ENCODE peak calls at places on chromosomes 5 and 9, in nine cellular contexts. C is uterus, Q is heart left ventricle, S is A549, A is transverse colon, D is ovary, R is IMR-90, E is HepG2, T is HCT116. H is an unnamed sample.

GRCh38 chr5:98259595-98259994 is 513.9 kb upstream of the RGMB start:
- DNase-seq in S (no peak), Q (no peak), D (no peak), T (no peak), C (no peak), R (no peak), E (no peak), A (no peak), H (no peak)

GRCh38 chr9:78221425-78221824 is 14.4 kb upstream of the CEP78 start:
- DNase-seq in C (no peak), D (no peak), T (no peak), E (no peak), S (no peak), R (no peak), A (no peak), Q (no peak), H (no peak)

GRCh38 chr9:16337322-16338029 is 533.0 kb downstream of the BNC2 start:
- DNase-seq in A (no peak), E (no peak), T (peak; percentile 66), R (peak; percentile 97), Q (no peak), C (no peak), D (no peak), S (peak; percentile 94), H (no peak)

GRCh38 chr5:5315068-5315835 is 107.2 kb upstream of the ICE1 start:
- DNase-seq in A (no peak), Q (no peak), R (no peak), E (no peak), S (no peak), T (no peak), D (no peak), C (no peak), H (no peak)

GRCh38 chr5:142384014-142384413 is 59.2 kb upstream of the SPRY4 start:
- DNase-seq in R (no peak), S (no peak), T (no peak), A (peak; percentile 39), E (no peak), Q (no peak), C (no peak), D (no peak), H (no peak)

GRCh38 chr5:140298183-140298601 is 4.7 kb downstream of the PFDN1 start:
- DNase-seq in C (no peak), R (peak; percentile 88), E (peak; percentile 16), S (no peak), Q (no peak), A (no peak), D (no peak), T (no peak), H (no peak)

GRCh38 chr5:164048527-164048926 is 543.1 kb downstream of the MAT2B start:
- DNase-seq in C (no peak), D (no peak), R (peak; percentile 44), A (no peak), T (no peak), E (no peak), Q (no peak), S (no peak), H (no peak)

GRCh38 chr5:73120222-73121108 is at the start of gene TMEM171:
- DNase-seq in R (peak; percentile 37), Q (no peak), D (no peak), E (no peak), T (peak; percentile 16), C (peak; percentile 15), S (peak; percentile 36), A (peak; percentile 86), H (peak; percentile 51)

GRCh38 chr9:109455391-109455790 is 42.7 kb downstream of the PTPN3 start:
- DNase-seq in Q (no peak), D (no peak), T (no peak), C (no peak), R (no peak), E (no peak), S (no peak), A (no peak), H (no peak)

GRCh38 chr9:86734762-86735161 is 212.5 kb downstream of the GAS1 start:
- DNase-seq in C (no peak), T (no peak), D (no peak), R (peak; percentile 83), E (no peak), S (no peak), Q (no peak), A (no peak), H (no peak)

GRCh38 chr9:69204378-69204777 is 30.3 kb downstream of the TJP2 start:
- DNase-seq in T (no peak), C (no peak), A (no peak), E (no peak), R (no peak), D (no peak), Q (no peak), S (no peak), H (no peak)

GRCh38 chr9:69202556-69202955 is 28.5 kb downstream of the TJP2 start:
- DNase-seq in R (no peak), D (no peak), S (no peak), Q (no peak), E (no peak), A (no peak), C (no peak), T (no peak), H (no peak)

GRCh38 chr9:69198526-69199250 is 24.6 kb downstream of the TJP2 start:
- DNase-seq in R (peak; percentile 35), C (no peak), E (no peak), D (no peak), T (no peak), S (no peak), Q (no peak), A (no peak), H (no peak)

GRCh38 chr9:69197687-69198086 is 23.6 kb downstream of the TJP2 start:
- DNase-seq in Q (no peak), A (no peak), D (no peak), S (no peak), R (no peak), T (no peak), C (no peak), E (no peak), H (no peak)

DNA sequence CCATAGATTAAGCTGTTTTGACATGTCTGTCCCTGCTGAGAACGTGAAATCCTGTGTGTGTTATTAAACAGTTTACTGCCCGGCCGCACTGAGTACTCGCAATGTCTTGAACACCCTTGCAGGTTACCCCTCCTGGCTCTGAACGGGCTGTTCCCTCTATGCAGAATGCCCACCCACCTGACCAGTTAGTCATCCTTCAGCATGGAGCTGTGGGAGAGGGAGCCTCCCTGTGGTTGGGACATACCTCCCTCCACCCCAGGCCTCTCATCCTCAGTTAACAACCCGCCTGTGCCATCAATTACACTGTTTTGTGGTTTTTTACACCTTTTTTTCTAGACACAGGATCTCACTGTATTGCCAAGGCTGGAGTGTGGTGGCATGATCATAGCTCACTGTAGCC is 26.0 kb downstream of the TJP2 start:
- DNase-seq in C (no peak), R (peak; percentile 55), T (no peak), S (no peak), Q (no peak), E (no peak), D (no peak), A (no peak), H (no peak)
- TF ChIP-seq CTCF in C (no peak), R (peak; percentile 15), T (no peak), S (no peak), Q (no peak), E (peak; percentile 31), D (no peak), A (no peak), H (no peak)

GRCh38 chr5:127072861-127073846 is at the start of gene C5orf63:
- DNase-seq in D (peak; percentile 56), E (peak; percentile 61), Q (peak; percentile 86), S (peak; percentile 58), R (peak; percentile 10), T (peak; percentile 8), C (peak; percentile 64), A (peak; percentile 74), H (peak; percentile 67)
- TF ChIP-seq POLR2A in D (no peak), E (peak; percentile 64), Q (no peak), S (peak; percentile 74), R (no peak), T (peak; percentile 54), C (peak; percentile 14), A (peak; percentile 49), H (peak; percentile 13)

GRCh38 chr9:126833020-126833419 is 27.4 kb upstream of the ZBTB34 start:
- DNase-seq in Q (no peak), E (no peak), S (no peak), T (no peak), R (no peak), A (no peak), D (no peak), C (no peak), H (no peak)

GRCh38 chr9:126836216-126836615 is 24.2 kb upstream of the ZBTB34 start:
- DNase-seq in R (no peak), S (no peak), D (no peak), T (no peak), E (no peak), A (no peak), C (no peak), Q (no peak), H (no peak)

GRCh38 chr9:126832440-126832839 is 27.6 kb downstream of the ZBTB43 start:
- DNase-seq in D (no peak), A (no peak), Q (no peak), S (no peak), E (no peak), R (no peak), T (no peak), C (no peak), H (no peak)

GRCh38 chr9:126834672-126835071 is 25.8 kb upstream of the ZBTB34 start:
- DNase-seq in S (no peak), D (no peak), C (no peak), A (no peak), Q (no peak), E (no peak), R (no peak), T (no peak), H (no peak)

DNA sequence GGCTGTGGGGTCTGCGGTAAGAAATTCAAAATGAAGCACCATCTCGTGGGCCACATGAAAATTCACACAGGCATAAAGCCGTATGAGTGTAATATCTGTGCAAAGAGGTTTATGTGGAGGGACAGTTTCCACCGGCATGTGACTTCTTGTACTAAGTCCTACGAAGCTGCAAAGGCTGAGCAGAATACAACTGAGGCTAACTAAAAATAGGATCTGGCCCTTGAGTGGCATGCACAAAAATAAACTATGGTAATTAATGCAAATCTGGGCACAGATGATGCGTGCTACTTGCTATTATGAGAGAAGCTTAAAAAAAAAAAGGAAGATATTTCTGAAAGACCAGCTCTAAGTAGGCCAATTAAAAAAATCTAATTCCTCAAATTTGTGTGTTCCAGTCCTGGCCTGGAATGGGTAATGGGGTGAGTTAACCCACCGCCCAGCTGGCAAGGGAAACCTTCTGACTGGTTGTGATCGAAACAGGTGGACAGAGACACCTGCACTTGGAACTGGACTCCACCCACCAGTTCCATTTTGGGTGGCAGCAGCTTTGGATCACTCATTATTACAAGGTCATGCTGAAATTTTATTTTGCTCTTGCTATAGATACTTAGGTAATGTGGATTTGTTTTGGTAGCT is 26.6 kb upstream of the ZBTB34 start:
- DNase-seq in S (no peak), E (no peak), C (no peak), D (no peak), R (no peak), A (no peak), Q (no peak), T (no peak), H (no peak)
- H3K4me3 ChIP-seq in S (no peak overlapping the region), E (no peak overlapping the region), C (no peak overlapping the region), D (no peak overlapping the region), R (no peak overlapping the region), A (no peak overlapping the region), Q (no peak overlapping the region), T (no peak overlapping the region), H (no peak overlapping the region)

DNA sequence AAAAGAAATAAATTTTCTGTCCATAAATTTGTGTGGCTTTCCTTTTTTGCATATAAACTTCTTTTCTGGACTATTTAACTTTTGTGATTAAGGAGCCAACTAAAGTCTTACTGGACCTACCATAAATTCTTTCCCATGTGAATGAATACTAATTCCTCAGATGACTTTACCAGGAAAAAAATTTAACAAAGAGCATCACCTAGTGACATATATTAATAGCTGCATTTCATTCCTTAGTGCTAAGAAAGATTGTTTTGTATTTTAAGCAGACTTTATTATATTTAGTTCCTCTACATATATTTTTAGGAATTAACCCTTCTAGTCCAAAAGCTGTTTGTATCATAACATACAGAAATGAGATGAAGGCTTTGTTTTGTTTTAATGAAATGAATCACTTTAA is 64.4 kb downstream of the C9orf85 start:
- DNase-seq in E (no peak), D (no peak), S (no peak), A (no peak), R (no peak), C (no peak), T (no peak), Q (no peak), H (no peak)
- TF ChIP-seq CTCF in E (peak; percentile 19), D (no peak), S (peak; percentile 36), A (peak; percentile 19), R (peak; percentile 30), C (no peak), T (peak; percentile 25), Q (peak; percentile 27), H (no peak)